ENCODE peak calls at places on chromosomes 12 and 14, in four cellular contexts. E, P, R and Q are unnamed samples.

GRCh38 chr14:103121846-103122577 is 1.2 kb upstream of the TNFAIP2 start:
- DNase-seq in E (peak; percentile 87), P (peak; percentile 81), R (no peak), Q (peak; percentile 85)

GRCh38 chr12:22856120-22856699 is 231.2 kb downstream of the ETNK1 start:
- DNase-seq in E (no peak), P (no peak), R (no peak), Q (no peak)

GRCh38 chr14:69818760-69819191 is 21.7 kb upstream of the SLC10A1 start:
- DNase-seq in E (peak; percentile 22), P (no peak), R (no peak), Q (no peak)

GRCh38 chr14:70779667-70780066 is 29.6 kb downstream of the MAP3K9 start:
- DNase-seq in E (no peak), P (no peak), R (no peak), Q (no peak)

GRCh38 chr12:44654641-44655625 is 221.2 kb downstream of the NELL2 start:
- DNase-seq in E (no peak), P (no peak), R (no peak), Q (no peak)

GRCh38 chr14:50734950-50735697 is 67.0 kb upstream of the SAV1 start:
- DNase-seq in E (no peak), P (no peak), R (no peak), Q (no peak)

GRCh38 chr14:39247256-39247655 is 13.5 kb downstream of the MIA2 start:
- DNase-seq in E (no peak), P (no peak), R (no peak), Q (no peak)

GRCh38 chr12:80778005-80778541 is 61.4 kb downstream of the MYF5 start:
- DNase-seq in E (peak; percentile 56), P (peak; percentile 33), R (no peak), Q (no peak)

GRCh38 chr12:55472297-55472696 is 2.4 kb upstream of the OR6C70 start:
- DNase-seq in E (no peak), P (no peak), R (no peak), Q (no peak)

GRCh38 chr12:50132505-50133135 is 20.6 kb downstream of the COX14 start:
- DNase-seq in E (no peak), P (no peak), R (no peak), Q (no peak)

GRCh38 chr12:88889326-88890110 is 309.2 kb upstream of the KITLG start:
- DNase-seq in E (no peak), P (no peak), R (no peak), Q (no peak)

GRCh38 chr12:98838282-98838681 is 193.2 kb downstream of the APAF1 start:
- DNase-seq in E (no peak), P (no peak), R (no peak), Q (no peak)

GRCh38 chr12:116525418-116526001 is 33.7 kb upstream of the MAP1LC3B2 start:
- DNase-seq in E (peak; percentile 73), P (peak; percentile 80), R (no peak), Q (no peak)

GRCh38 chr14:23123419-23123818 is 4.4 kb upstream of the CEBPE start:
- DNase-seq in E (peak; percentile 66), P (peak; percentile 93), R (no peak), Q (no peak)

GRCh38 chr14:96635850-96636249 is 133.7 kb downstream of the PAPOLA start:
- DNase-seq in E (no peak), P (peak; percentile 9), R (no peak), Q (no peak)

GRCh38 chr12:59079029-59079428 is 158.7 kb upstream of the LRIG3 start:
- DNase-seq in E (no peak), P (no peak), R (no peak), Q (no peak)

GRCh38 chr14:51823706-51824105 is 36.7 kb upstream of the GNG2 start:
- DNase-seq in E (no peak), P (no peak), R (no peak), Q (no peak)

GRCh38 chr14:37544407-37544806 is 50.6 kb downstream of the FOXA1 start:
- DNase-seq in E (no peak), P (peak; percentile 35), R (no peak), Q (no peak)

GRCh38 chr12:18882690-18883089 is 144.8 kb downstream of the CAPZA3 start:
- DNase-seq in E (no peak), P (no peak), R (no peak), Q (no peak)

GRCh38 chr12:2161478-2161877 is 108.7 kb downstream of the CACNA1C start:
- DNase-seq in E (no peak), P (peak; percentile 46), R (no peak), Q (no peak)

GRCh38 chr12:102069707-102070106 is 7.9 kb upstream of the WASHC3 start:
- DNase-seq in E (no peak), P (no peak), R (no peak), Q (no peak)

GRCh38 chr14:71498151-71498734 is 434.0 kb upstream of the RGS6 start:
- DNase-seq in E (no peak), P (no peak), R (no peak), Q (no peak)

GRCh38 chr12:32918890-32919791 is 22.6 kb upstream of the PKP2 start:
- DNase-seq in E (no peak), P (no peak), R (no peak), Q (no peak)

GRCh38 chr14:101176535-101177205 is 273.1 kb upstream of the RTL1 start:
- DNase-seq in E (no peak), P (no peak), R (no peak), Q (peak; percentile 16)

GRCh38 chr14:98288825-98289224 is 983.2 kb downstream of the BCL11B start:
- DNase-seq in E (no peak), P (no peak), R (no peak), Q (no peak)

GRCh38 chr12:49647280-49647679 is 23.9 kb downstream of the PRPF40B start:
- DNase-seq in E (no peak), P (no peak), R (no peak), Q (no peak)

GRCh38 chr14:25041898-25042297 is 8.0 kb downstream of the STXBP6 start:
- DNase-seq in E (no peak), P (no peak), R (no peak), Q (no peak)

GRCh38 chr14:33676135-33676566 is 274.7 kb downstream of the EGLN3 start:
- DNase-seq in E (no peak), P (no peak), R (peak; percentile 58), Q (peak; percentile 70)

GRCh38 chr14:64935508-64935907 is 7.0 kb downstream of the GPX2 start:
- DNase-seq in E (no peak), P (no peak), R (no peak), Q (no peak)

GRCh38 chr14:92040431-92041040 is 677 bp upstream of the TRIP11 start:
- DNase-seq in E (peak; percentile 28), P (peak; percentile 37), R (no peak), Q (no peak)

GRCh38 chr12:53061404-53062010 is 11.6 kb downstream of the TNS2 start:
- DNase-seq in E (peak; percentile 90), P (peak; percentile 92), R (peak; percentile 40), Q (peak; percentile 80)
- TF ChIP-seq CTCF in E (peak; percentile 12), P (no peak), R (no peak), Q (no peak)

DNA sequence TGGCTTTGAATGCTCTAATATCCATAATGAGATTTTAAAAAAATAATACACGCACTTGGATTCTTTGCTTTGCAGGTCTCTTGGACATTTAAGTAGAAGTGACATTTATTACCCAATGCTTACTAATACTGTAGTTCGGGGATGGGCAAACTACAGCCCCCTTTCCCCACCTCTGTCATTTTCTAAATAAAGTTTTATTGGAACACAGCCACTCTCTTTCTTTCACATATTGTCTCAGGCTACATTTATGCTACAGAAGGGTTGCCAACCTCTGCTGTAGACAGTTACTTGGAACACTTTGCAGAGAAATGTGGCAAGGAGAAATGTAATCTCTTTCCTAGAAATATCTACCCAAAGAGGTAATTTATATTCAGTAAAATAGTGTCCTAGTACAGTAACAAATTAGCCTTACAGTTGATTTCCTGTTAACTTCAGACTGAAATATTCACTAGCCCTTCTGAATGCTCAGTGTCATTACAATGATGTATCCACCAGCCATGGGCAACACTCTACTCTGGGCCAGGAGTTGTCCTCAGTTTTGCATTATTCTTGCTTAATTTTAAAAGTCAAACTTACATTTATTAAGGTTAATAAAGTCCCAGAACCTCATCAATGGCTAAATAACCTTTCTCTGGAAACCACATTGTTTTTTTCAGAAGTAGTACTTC is 269.5 kb upstream of the AMIGO2 start:
- DNase-seq in E (no peak), P (no peak), R (no peak), Q (no peak)
- H3K27ac ChIP-seq in E (no peak overlapping the region), P (no peak overlapping the region), R (no peak overlapping the region), Q (no peak overlapping the region)

GRCh38 chr14:104972301-104973211 is 5.6 kb downstream of the AHNAK2 start:
- DNase-seq in E (peak; percentile 58), P (peak; percentile 77), R (no peak), Q (peak; percentile 91)

GRCh38 chr14:104973215-104974145 is 4.7 kb downstream of the AHNAK2 start:
- DNase-seq in E (no peak), P (peak; percentile 84), R (no peak), Q (peak; percentile 89)

GRCh38 chr14:104975481-104976197 is 2.5 kb downstream of the AHNAK2 start:
- DNase-seq in E (no peak), P (no peak), R (no peak), Q (peak; percentile 57)

GRCh38 chr14:104974665-104975390 is 3.3 kb downstream of the AHNAK2 start:
- DNase-seq in E (no peak), P (no peak), R (peak; percentile 21), Q (no peak)

DNA sequence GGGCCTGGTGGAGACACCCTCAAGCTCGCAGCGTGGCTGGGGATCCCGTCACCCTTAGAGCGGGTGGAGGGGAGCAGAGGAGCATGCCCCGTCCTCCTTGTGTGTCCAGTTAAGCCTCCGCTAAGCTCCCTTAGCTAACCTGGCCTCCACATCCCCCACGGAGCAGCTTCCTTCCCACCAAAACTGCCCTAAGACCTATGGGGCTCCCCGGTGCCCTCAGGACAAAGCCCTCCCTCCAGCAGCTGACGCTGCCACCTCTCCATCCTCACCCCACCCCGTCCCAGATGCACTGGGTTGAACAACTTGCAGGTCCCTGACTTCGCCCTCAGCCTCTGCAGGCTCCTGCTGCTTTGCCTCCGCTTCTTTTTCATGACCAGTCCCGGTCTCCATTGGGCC is 4.0 kb downstream of the AHNAK2 start:
- DNase-seq in E (no peak), P (no peak), R (no peak), Q (no peak)
- H3K4me3 ChIP-seq in E (no peak overlapping the region), P (peak overlapping the region; percentile 7), R (no peak overlapping the region), Q (no peak overlapping the region)

GRCh38 chr14:93936245-93936644 is 9.1 kb downstream of the FAM181A start:
- DNase-seq in E (no peak), P (no peak), R (no peak), Q (no peak)
- TF ChIP-seq CTCF in E (peak; percentile 26), P (peak; percentile 36), R (peak; percentile 53), Q (peak; percentile 27)